ENCODE peak calls at places on chromosomes 4 and X, in five cellular contexts. U is AG10803, R is astrocyte of the spinal cord, X is thyroid gland, Y is OCI-LY7. N is an unnamed sample.
A peak's percentile ranks its signal among the peaks of the same experiment; 100 is the strongest.

GRCh38 chr4:13918110-13918509 is 290.6 kb upstream of the BOD1L1 start:
- DNase-seq in U (peak; percentile 99), R (peak; percentile 97), X (no peak), Y (no peak), N (peak; percentile 99)

GRCh38 chr4:172776203-172776896 is 392.3 kb upstream of the GALNT7 start:
- DNase-seq in U (no peak), R (no peak), X (no peak), Y (no peak), N (no peak)

GRCh38 chrX:108437789-108438623 is at the start of gene COL4A6:
- DNase-seq in U (no peak), R (no peak), X (peak; percentile 28), Y (no peak), N (no peak)

GRCh38 chr4:38788327-38788726 is 5.5 kb upstream of the TLR10 start:
- DNase-seq in U (no peak), R (no peak), X (no peak), Y (no peak), N (peak; percentile 29)

GRCh38 chr4:183175631-183176232 is 76.7 kb downstream of the WWC2 start:
- DNase-seq in U (peak; percentile 55), R (peak; percentile 19), X (peak; percentile 37), Y (no peak), N (peak; percentile 59)

GRCh38 chrX:96394566-96394965 is 290.1 kb upstream of the DIAPH2 start:
- DNase-seq in U (no peak), R (no peak), X (no peak), Y (no peak), N (no peak)

GRCh38 chrX:101764538-101764937 is 104.9 kb upstream of the ARMCX2 start:
- DNase-seq in U (no peak), R (no peak), X (peak; percentile 29), Y (no peak), N (no peak)

GRCh38 chr4:3250956-3251690 is 2.2 kb downstream of the MSANTD1 start:
- DNase-seq in U (no peak), R (no peak), X (peak; percentile 92), Y (no peak), N (no peak)

GRCh38 chr4:123832173-123833026 is 435.8 kb downstream of the SPRY1 start:
- DNase-seq in U (peak; percentile 100), R (peak; percentile 99), X (peak; percentile 2), Y (no peak), N (peak; percentile 100)

GRCh38 chr4:82629238-82630000 is 67.6 kb upstream of the TMEM150C start:
- DNase-seq in U (peak; percentile 19), R (no peak), X (no peak), Y (no peak), N (peak; percentile 45)

GRCh38 chrX:53263597-53264094 is 17.7 kb downstream of the IQSEC2 start:
- DNase-seq in U (peak; percentile 63), R (peak; percentile 52), X (no peak), Y (no peak), N (peak; percentile 73)

GRCh38 chrX:72126048-72126415 is 5.7 kb downstream of the RTL5 start:
- DNase-seq in U (no peak), R (no peak), X (peak; percentile 60), Y (no peak), N (peak; percentile 33)

GRCh38 chr4:1194028-1194900 is 21.9 kb upstream of the SPON2 start:
- DNase-seq in U (peak; percentile 31), R (peak; percentile 53), X (peak; percentile 35), Y (no peak), N (peak; percentile 52)

GRCh38 chr4:145154573-145154972 is 25.8 kb downstream of the OTUD4 start:
- DNase-seq in U (peak; percentile 33), R (peak; percentile 30), X (peak; percentile 14), Y (peak; percentile 51), N (peak; percentile 59)

GRCh38 chr4:112523764-112524505 is 8.0 kb upstream of the NEUROG2 start:
- DNase-seq in U (no peak), R (no peak), X (peak; percentile 64), Y (peak; percentile 93), N (peak; percentile 27)

GRCh38 chr4:36363024-36363423 is 81.6 kb downstream of the DTHD1 start:
- DNase-seq in U (no peak), R (peak; percentile 27), X (no peak), Y (no peak), N (peak; percentile 18)

GRCh38 chr4:829761-830655 is 4.1 kb upstream of the CPLX1 start:
- DNase-seq in U (no peak), R (no peak), X (no peak), Y (no peak), N (no peak)

GRCh38 chr4:141706445-141706844 is 70.1 kb downstream of the IL15 start:
- DNase-seq in U (no peak), R (no peak), X (no peak), Y (no peak), N (no peak)

GRCh38 chr4:141705747-141706377 is 69.5 kb downstream of the IL15 start:
- DNase-seq in U (no peak), R (no peak), X (no peak), Y (no peak), N (no peak)

GRCh38 chr4:141703497-141703896 is 67.1 kb downstream of the IL15 start:
- DNase-seq in U (no peak), R (no peak), X (no peak), Y (no peak), N (no peak)

GRCh38 chr4:141705048-141705746 is 68.8 kb downstream of the IL15 start:
- DNase-seq in U (no peak), R (no peak), X (no peak), Y (no peak), N (no peak)

DNA sequence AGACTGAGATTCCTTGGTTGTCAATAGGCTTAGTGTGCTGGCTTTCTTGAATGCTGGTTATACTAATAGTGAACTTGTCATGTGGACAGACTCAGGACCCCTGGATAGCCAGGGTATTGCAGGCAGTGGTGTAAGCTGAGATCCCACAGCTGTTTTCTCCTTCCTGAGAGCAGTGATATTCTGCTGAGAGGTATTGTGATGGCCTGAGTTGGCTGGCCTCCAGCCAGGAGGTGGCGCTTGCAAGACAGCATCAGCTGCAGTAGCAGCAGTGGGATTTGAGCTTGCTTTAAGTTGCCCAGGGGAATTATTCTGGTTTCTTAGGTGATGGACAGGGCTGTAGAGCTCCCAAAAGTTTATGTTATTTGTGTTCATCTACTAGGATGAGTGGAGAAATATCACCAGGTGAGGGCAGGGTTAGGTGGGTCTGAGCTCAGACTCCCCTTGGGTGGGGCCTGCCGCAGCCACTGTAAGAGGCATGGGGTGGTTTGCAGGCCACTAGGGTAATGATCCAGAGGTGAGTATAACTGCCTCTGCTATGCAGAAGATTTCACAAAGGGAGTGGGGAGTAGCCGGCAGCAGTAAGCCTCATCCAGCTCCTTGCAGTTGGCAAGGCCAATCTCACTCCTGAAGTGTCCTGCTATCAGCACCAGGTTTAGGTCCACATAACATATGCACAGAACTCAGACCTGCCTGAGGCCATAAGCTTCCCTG is 66.2 kb downstream of the IL15 start:
- DNase-seq in U (no peak), R (peak; percentile 23), X (peak; percentile 69), Y (no peak), N (peak; percentile 30)
- TF ChIP-seq CTCF in U (no peak), R (no peak), X (no peak), Y (peak; percentile 50), N (no peak)

GRCh38 chrX:21711126-21711847 is 46.6 kb downstream of the SMPX start:
- DNase-seq in U (no peak), R (no peak), X (no peak), Y (no peak), N (no peak)

GRCh38 chrX:21705215-21705614 is 47.1 kb upstream of the KLHL34 start:
- DNase-seq in U (no peak), R (no peak), X (no peak), Y (no peak), N (no peak)

GRCh38 chrX:21711848-21712197 is 46.1 kb downstream of the SMPX start:
- DNase-seq in U (no peak), R (no peak), X (no peak), Y (no peak), N (no peak)

GRCh38 chrX:21702725-21703228 is 44.6 kb upstream of the KLHL34 start:
- DNase-seq in U (no peak), R (no peak), X (no peak), Y (no peak), N (no peak)

DNA sequence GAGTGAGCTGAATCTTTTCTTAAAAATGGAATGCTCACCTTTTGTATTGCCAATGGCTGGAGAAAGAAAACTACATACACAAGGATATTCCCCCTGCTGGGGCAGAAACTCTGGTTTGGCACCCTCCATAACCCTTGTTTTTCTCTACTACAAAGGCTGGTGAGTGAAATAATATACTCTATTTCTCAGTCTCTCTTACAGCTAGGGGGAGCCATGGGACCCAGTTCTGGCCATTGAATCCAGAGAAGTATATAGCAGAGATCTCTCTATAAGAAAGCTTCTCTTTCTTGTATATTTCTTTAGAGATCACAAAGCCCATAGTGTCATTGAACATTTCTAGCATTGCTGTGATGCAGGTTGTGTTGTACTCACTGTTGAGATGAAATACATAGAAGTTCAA is 49.8 kb downstream of the SMPX start:
- DNase-seq in U (no peak), R (no peak), X (peak; percentile 3), Y (no peak), N (peak; percentile 1)
- H3K4me3 ChIP-seq in U (no peak overlapping the region), R (no peak overlapping the region), X (no peak overlapping the region), Y (no peak overlapping the region), N (no peak overlapping the region)

GRCh38 chr4:85829276-85830051 is 354.5 kb downstream of the ARHGAP24 start:
- DNase-seq in U (no peak), R (peak; percentile 31), X (peak; percentile 46), Y (no peak), N (peak; percentile 77)

GRCh38 chr4:85828295-85828910 is 353.5 kb downstream of the ARHGAP24 start:
- DNase-seq in U (peak; percentile 56), R (peak; percentile 53), X (no peak), Y (no peak), N (peak; percentile 36)

GRCh38 chr4:85823295-85823694 is 348.3 kb downstream of the ARHGAP24 start:
- DNase-seq in U (peak; percentile 65), R (peak; percentile 50), X (peak; percentile 59), Y (no peak), N (no peak)

GRCh38 chr4:85824166-85824945 is 349.4 kb downstream of the ARHGAP24 start:
- DNase-seq in U (peak; percentile 40), R (peak; percentile 6), X (no peak), Y (no peak), N (no peak)

GRCh38 chr4:85825937-85826678 is 351.2 kb downstream of the ARHGAP24 start:
- DNase-seq in U (peak; percentile 82), R (peak; percentile 66), X (peak; percentile 87), Y (no peak), N (peak; percentile 53)
- TF ChIP-seq CTCF in U (peak; percentile 59), R (peak; percentile 25), X (no peak), Y (no peak), N (peak; percentile 2)

GRCh38 chrX:14533867-14534266 is 4.5 kb downstream of the GLRA2 start:
- DNase-seq in U (no peak), R (no peak), X (no peak), Y (no peak), N (no peak)

GRCh38 chrX:14529288-14529989 is at the start of gene GLRA2:
- DNase-seq in U (peak; percentile 5), R (peak; percentile 25), X (peak; percentile 6), Y (no peak), N (peak; percentile 20)

DNA sequence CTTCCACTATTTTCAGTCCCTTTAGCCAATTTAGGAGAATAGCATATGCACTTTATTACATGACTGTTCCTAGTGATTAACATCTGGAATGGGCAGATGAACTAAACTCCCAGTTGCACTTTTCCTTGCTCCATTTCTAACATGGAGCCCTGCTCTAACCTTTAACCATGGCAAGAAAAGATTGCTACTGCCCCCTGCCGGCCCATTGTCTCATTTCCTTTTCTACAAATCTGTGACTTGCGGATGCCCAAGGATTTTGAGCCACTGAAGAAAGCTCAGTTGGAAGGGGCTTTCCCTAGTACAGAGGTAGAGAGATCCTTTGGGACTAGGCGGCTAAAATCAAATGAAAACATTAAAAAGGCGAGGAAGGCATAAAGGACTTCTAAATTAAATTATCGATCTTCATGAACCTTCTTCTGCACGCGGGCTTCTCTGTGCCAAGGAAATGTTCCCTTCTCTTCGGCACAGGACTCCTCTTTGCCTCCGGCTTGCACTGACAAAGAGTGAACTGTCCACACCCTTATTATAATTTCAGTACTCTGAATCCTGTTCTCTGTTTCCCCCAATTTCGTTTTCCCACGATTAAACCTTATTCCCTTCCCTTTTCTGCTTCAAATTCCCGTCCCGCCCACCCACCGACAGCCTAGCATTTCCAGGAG is 578 bp upstream of the GLRA2 start:
- DNase-seq in U (peak; percentile 45), R (peak; percentile 62), X (peak; percentile 68), Y (peak; percentile 17), N (peak; percentile 63)
- H3K4me3 ChIP-seq in U (peak overlapping the region; percentile 48), R (no peak overlapping the region), X (no peak overlapping the region), Y (no peak overlapping the region), N (no peak overlapping the region)

N was measured in cardiac fibroblast.